ENCODE peak calls at places on chromosome X, in five cellular contexts. One of them, this sample, is unnamed.

GRCh38 chrX:110180176-110180927 is 137.5 kb downstream of the AMMECR1 start:
- DNase-seq in NCI-H1105 treated with DMSO at 0.1 percent for 48 hours: no peak
- DNase-seq in stimulated activated CD4-positive, alpha-beta T cell treated with anti-CD3 and anti-CD28 coated beads, Interleukin-15, amount 100 ng/mL, for 1 hour: no peak
- DNase-seq in bronchial epithelial cell: peak; percentile 75
- DNase-seq in midbrain: no peak
- DNase-seq in this sample: no peak

GRCh38 chrX:17020828-17021821 is 74.7 kb downstream of the REPS2 start:
- DNase-seq in NCI-H1105 treated with DMSO at 0.1 percent for 48 hours: no peak
- DNase-seq in stimulated activated CD4-positive, alpha-beta T cell treated with anti-CD3 and anti-CD28 coated beads, Interleukin-15, amount 100 ng/mL, for 1 hour: no peak
- DNase-seq in bronchial epithelial cell: no peak
- DNase-seq in midbrain: peak; percentile 25
- DNase-seq in this sample: no peak

GRCh38 chrX:28920554-28920953 is 333.3 kb downstream of the IL1RAPL1 start:
- DNase-seq in NCI-H1105 treated with DMSO at 0.1 percent for 48 hours: peak; percentile 81
- DNase-seq in stimulated activated CD4-positive, alpha-beta T cell treated with anti-CD3 and anti-CD28 coated beads, Interleukin-15, amount 100 ng/mL, for 1 hour: no peak
- DNase-seq in bronchial epithelial cell: no peak
- DNase-seq in midbrain: no peak
- DNase-seq in this sample: peak; percentile 19

GRCh38 chrX:31658360-31658759 is 586.5 kb upstream of the FTHL17 start:
- DNase-seq in NCI-H1105 treated with DMSO at 0.1 percent for 48 hours: peak; percentile 24
- DNase-seq in stimulated activated CD4-positive, alpha-beta T cell treated with anti-CD3 and anti-CD28 coated beads, Interleukin-15, amount 100 ng/mL, for 1 hour: no peak
- DNase-seq in bronchial epithelial cell: peak; percentile 29
- DNase-seq in midbrain: peak; percentile 25
- DNase-seq in this sample: peak; percentile 44

GRCh38 chrX:17930850-17931249 is 69.8 kb upstream of the RAI2 start:
- DNase-seq in NCI-H1105 treated with DMSO at 0.1 percent for 48 hours: no peak
- DNase-seq in stimulated activated CD4-positive, alpha-beta T cell treated with anti-CD3 and anti-CD28 coated beads, Interleukin-15, amount 100 ng/mL, for 1 hour: no peak
- DNase-seq in bronchial epithelial cell: no peak
- DNase-seq in midbrain: no peak
- DNase-seq in this sample: no peak

GRCh38 chrX:56728752-56729151 is 291 bp upstream of the NBDY start:
- DNase-seq in NCI-H1105 treated with DMSO at 0.1 percent for 48 hours: peak; percentile 49
- DNase-seq in stimulated activated CD4-positive, alpha-beta T cell treated with anti-CD3 and anti-CD28 coated beads, Interleukin-15, amount 100 ng/mL, for 1 hour: no peak
- DNase-seq in bronchial epithelial cell: no peak
- DNase-seq in midbrain: peak; percentile 23
- DNase-seq in this sample: no peak

GRCh38 chrX:45230410-45230809 is 29.7 kb upstream of the DIPK2B start:
- DNase-seq in NCI-H1105 treated with DMSO at 0.1 percent for 48 hours: no peak
- DNase-seq in stimulated activated CD4-positive, alpha-beta T cell treated with anti-CD3 and anti-CD28 coated beads, Interleukin-15, amount 100 ng/mL, for 1 hour: no peak
- DNase-seq in bronchial epithelial cell: no peak
- DNase-seq in midbrain: no peak
- DNase-seq in this sample: no peak

GRCh38 chrX:85851418-85851817 is 195.9 kb downstream of the CHM start:
- DNase-seq in NCI-H1105 treated with DMSO at 0.1 percent for 48 hours: no peak
- DNase-seq in stimulated activated CD4-positive, alpha-beta T cell treated with anti-CD3 and anti-CD28 coated beads, Interleukin-15, amount 100 ng/mL, for 1 hour: no peak
- DNase-seq in bronchial epithelial cell: peak; percentile 15
- DNase-seq in midbrain: no peak
- DNase-seq in this sample: peak; percentile 0

GRCh38 chrX:131812847-131813825 is 210.0 kb upstream of the STK26 start:
- DNase-seq in NCI-H1105 treated with DMSO at 0.1 percent for 48 hours: no peak
- DNase-seq in stimulated activated CD4-positive, alpha-beta T cell treated with anti-CD3 and anti-CD28 coated beads, Interleukin-15, amount 100 ng/mL, for 1 hour: peak; percentile 47
- DNase-seq in bronchial epithelial cell: no peak
- DNase-seq in midbrain: peak; percentile 90
- DNase-seq in this sample: no peak

GRCh38 chrX:119589810-119590209 is 15.4 kb downstream of the UBE2A start:
- DNase-seq in NCI-H1105 treated with DMSO at 0.1 percent for 48 hours: no peak
- DNase-seq in stimulated activated CD4-positive, alpha-beta T cell treated with anti-CD3 and anti-CD28 coated beads, Interleukin-15, amount 100 ng/mL, for 1 hour: no peak
- DNase-seq in bronchial epithelial cell: no peak
- DNase-seq in midbrain: no peak
- DNase-seq in this sample: no peak

GRCh38 chrX:115957862-115958490 is 212.6 kb upstream of the AGTR2 start:
- DNase-seq in NCI-H1105 treated with DMSO at 0.1 percent for 48 hours: no peak
- DNase-seq in stimulated activated CD4-positive, alpha-beta T cell treated with anti-CD3 and anti-CD28 coated beads, Interleukin-15, amount 100 ng/mL, for 1 hour: no peak
- DNase-seq in bronchial epithelial cell: no peak
- DNase-seq in midbrain: peak; percentile 41
- DNase-seq in this sample: peak; percentile 71

GRCh38 chrX:110741213-110741796 is 54.3 kb downstream of the CHRDL1 start:
- DNase-seq in NCI-H1105 treated with DMSO at 0.1 percent for 48 hours: no peak
- DNase-seq in stimulated activated CD4-positive, alpha-beta T cell treated with anti-CD3 and anti-CD28 coated beads, Interleukin-15, amount 100 ng/mL, for 1 hour: no peak
- DNase-seq in bronchial epithelial cell: peak; percentile 67
- DNase-seq in midbrain: no peak
- DNase-seq in this sample: no peak

GRCh38 chrX:39203427-39203826 is 402.2 kb downstream of the MID1IP1 start:
- DNase-seq in NCI-H1105 treated with DMSO at 0.1 percent for 48 hours: no peak
- DNase-seq in stimulated activated CD4-positive, alpha-beta T cell treated with anti-CD3 and anti-CD28 coated beads, Interleukin-15, amount 100 ng/mL, for 1 hour: no peak
- DNase-seq in bronchial epithelial cell: no peak
- DNase-seq in midbrain: no peak
- DNase-seq in this sample: no peak

GRCh38 chrX:100731441-100732281 is at the start of gene SYTL4:
- DNase-seq in NCI-H1105 treated with DMSO at 0.1 percent for 48 hours: peak; percentile 5
- DNase-seq in stimulated activated CD4-positive, alpha-beta T cell treated with anti-CD3 and anti-CD28 coated beads, Interleukin-15, amount 100 ng/mL, for 1 hour: no peak
- DNase-seq in bronchial epithelial cell: no peak
- DNase-seq in midbrain: no peak
- DNase-seq in this sample: no peak

GRCh38 chrX:112081781-112082482 is 644 bp downstream of the TRPC5 start:
- DNase-seq in NCI-H1105 treated with DMSO at 0.1 percent for 48 hours: no peak
- DNase-seq in stimulated activated CD4-positive, alpha-beta T cell treated with anti-CD3 and anti-CD28 coated beads, Interleukin-15, amount 100 ng/mL, for 1 hour: no peak
- DNase-seq in bronchial epithelial cell: no peak
- DNase-seq in midbrain: no peak
- DNase-seq in this sample: no peak

GRCh38 chrX:132480581-132481203 is 8.1 kb downstream of the MBNL3 start:
- DNase-seq in NCI-H1105 treated with DMSO at 0.1 percent for 48 hours: peak; percentile 57
- DNase-seq in stimulated activated CD4-positive, alpha-beta T cell treated with anti-CD3 and anti-CD28 coated beads, Interleukin-15, amount 100 ng/mL, for 1 hour: no peak
- DNase-seq in bronchial epithelial cell: peak; percentile 35
- DNase-seq in midbrain: peak; percentile 49
- DNase-seq in this sample: no peak

GRCh38 chrX:128818690-128819089 is 704.6 kb downstream of the SMARCA1 start:
- DNase-seq in NCI-H1105 treated with DMSO at 0.1 percent for 48 hours: no peak
- DNase-seq in stimulated activated CD4-positive, alpha-beta T cell treated with anti-CD3 and anti-CD28 coated beads, Interleukin-15, amount 100 ng/mL, for 1 hour: no peak
- DNase-seq in bronchial epithelial cell: peak; percentile 7
- DNase-seq in midbrain: no peak
- DNase-seq in this sample: no peak

GRCh38 chrX:38236901-38237615 is 16.4 kb upstream of the SRPX start:
- DNase-seq in NCI-H1105 treated with DMSO at 0.1 percent for 48 hours: no peak
- DNase-seq in stimulated activated CD4-positive, alpha-beta T cell treated with anti-CD3 and anti-CD28 coated beads, Interleukin-15, amount 100 ng/mL, for 1 hour: no peak
- DNase-seq in bronchial epithelial cell: no peak
- DNase-seq in midbrain: no peak
- DNase-seq in this sample: no peak

GRCh38 chrX:39112143-39112542 is 310.9 kb downstream of the MID1IP1 start:
- DNase-seq in NCI-H1105 treated with DMSO at 0.1 percent for 48 hours: no peak
- DNase-seq in stimulated activated CD4-positive, alpha-beta T cell treated with anti-CD3 and anti-CD28 coated beads, Interleukin-15, amount 100 ng/mL, for 1 hour: no peak
- DNase-seq in bronchial epithelial cell: peak; percentile 42
- DNase-seq in midbrain: no peak
- DNase-seq in this sample: no peak

GRCh38 chrX:34810364-34810763 is 132.2 kb upstream of the FAM47B start:
- DNase-seq in NCI-H1105 treated with DMSO at 0.1 percent for 48 hours: no peak
- DNase-seq in stimulated activated CD4-positive, alpha-beta T cell treated with anti-CD3 and anti-CD28 coated beads, Interleukin-15, amount 100 ng/mL, for 1 hour: no peak
- DNase-seq in bronchial epithelial cell: peak; percentile 39
- DNase-seq in midbrain: no peak
- DNase-seq in this sample: no peak

GRCh38 chrX:129842510-129843208 is 1.0 kb downstream of the ZDHHC9 start:
- DNase-seq in NCI-H1105 treated with DMSO at 0.1 percent for 48 hours: no peak
- DNase-seq in stimulated activated CD4-positive, alpha-beta T cell treated with anti-CD3 and anti-CD28 coated beads, Interleukin-15, amount 100 ng/mL, for 1 hour: no peak
- DNase-seq in bronchial epithelial cell: peak; percentile 46
- DNase-seq in midbrain: no peak
- DNase-seq in this sample: peak; percentile 24

GRCh38 chrX:65999563-66000148 is 40.2 kb downstream of the VSIG4 start:
- DNase-seq in NCI-H1105 treated with DMSO at 0.1 percent for 48 hours: no peak
- DNase-seq in stimulated activated CD4-positive, alpha-beta T cell treated with anti-CD3 and anti-CD28 coated beads, Interleukin-15, amount 100 ng/mL, for 1 hour: no peak
- DNase-seq in bronchial epithelial cell: no peak
- DNase-seq in midbrain: no peak
- DNase-seq in this sample: no peak

GRCh38 chrX:123408856-123409737 is 225.0 kb downstream of the GRIA3 start:
- DNase-seq in NCI-H1105 treated with DMSO at 0.1 percent for 48 hours: no peak
- DNase-seq in stimulated activated CD4-positive, alpha-beta T cell treated with anti-CD3 and anti-CD28 coated beads, Interleukin-15, amount 100 ng/mL, for 1 hour: no peak
- DNase-seq in bronchial epithelial cell: no peak
- DNase-seq in midbrain: no peak
- DNase-seq in this sample: no peak

GRCh38 chrX:80423744-80424143 is 3.5 kb downstream of the TENT5D start:
- DNase-seq in NCI-H1105 treated with DMSO at 0.1 percent for 48 hours: no peak
- DNase-seq in stimulated activated CD4-positive, alpha-beta T cell treated with anti-CD3 and anti-CD28 coated beads, Interleukin-15, amount 100 ng/mL, for 1 hour: no peak
- DNase-seq in bronchial epithelial cell: no peak
- DNase-seq in midbrain: no peak
- DNase-seq in this sample: no peak

GRCh38 chrX:101025126-101025525 is 26.8 kb downstream of the TRMT2B start:
- DNase-seq in NCI-H1105 treated with DMSO at 0.1 percent for 48 hours: no peak
- DNase-seq in stimulated activated CD4-positive, alpha-beta T cell treated with anti-CD3 and anti-CD28 coated beads, Interleukin-15, amount 100 ng/mL, for 1 hour: no peak
- DNase-seq in bronchial epithelial cell: no peak
- DNase-seq in midbrain: no peak
- DNase-seq in this sample: no peak

GRCh38 chrX:112694062-112694461 is 14.3 kb upstream of the LHFPL1 start:
- DNase-seq in NCI-H1105 treated with DMSO at 0.1 percent for 48 hours: no peak
- DNase-seq in stimulated activated CD4-positive, alpha-beta T cell treated with anti-CD3 and anti-CD28 coated beads, Interleukin-15, amount 100 ng/mL, for 1 hour: no peak
- DNase-seq in bronchial epithelial cell: no peak
- DNase-seq in midbrain: no peak
- DNase-seq in this sample: no peak